ENCODE peak calls at places on chromosome 18, in five cellular contexts. P is left lung, O is adrenal gland, M is IMR-90, T is body of pancreas. E is an unnamed sample.

GRCh38 chr18:73717570-73717969 is 430.1 kb downstream of the FBXO15 start:
- DNase-seq in M (peak; percentile 32), T (no peak), O (no peak), P (no peak), E (no peak)

GRCh38 chr18:63253428-63254372 is 65.9 kb downstream of the BCL2 start:
- DNase-seq in O (no peak), T (no peak), M (peak; percentile 44), P (no peak), E (no peak)

GRCh38 chr18:6044773-6045172 is 149.5 kb upstream of the TMEM200C start:
- DNase-seq in P (no peak), M (peak; percentile 36), T (no peak), O (no peak), E (no peak)

GRCh38 chr18:31657823-31658669 is 26.3 kb downstream of the B4GALT6 start:
- DNase-seq in T (no peak), M (no peak), P (no peak), O (no peak), E (no peak)

GRCh38 chr18:37441821-37442220 is 123.8 kb downstream of the CELF4 start:
- DNase-seq in M (no peak), P (no peak), T (no peak), O (no peak), E (no peak)

GRCh38 chr18:34222396-34223163 is 2.1 kb downstream of the NOL4 start:
- DNase-seq in M (no peak), O (no peak), T (no peak), P (peak; percentile 68), E (no peak)

GRCh38 chr18:64132871-64133270 is 16.0 kb downstream of the LINC00305 start:
- DNase-seq in O (no peak), M (no peak), P (no peak), T (no peak), E (no peak)

GRCh38 chr18:12005542-12006487 is 24.5 kb downstream of the IMPA2 start:
- DNase-seq in O (no peak), M (no peak), P (no peak), T (no peak), E (no peak)

GRCh38 chr18:55477537-55478300 is 110.3 kb downstream of the TCF4 start:
- DNase-seq in M (peak; percentile 52), T (no peak), P (no peak), O (peak; percentile 49), E (no peak)

GRCh38 chr18:6681331-6681875 is 48.1 kb upstream of the ARHGAP28 start:
- DNase-seq in P (no peak), T (no peak), M (peak; percentile 2), O (no peak), E (no peak)

GRCh38 chr18:46555213-46555612 is 101.8 kb downstream of the LOXHD1 start:
- DNase-seq in M (no peak), T (no peak), P (no peak), O (no peak), E (no peak)

GRCh38 chr18:44894011-44894410 is 213.3 kb downstream of the SETBP1 start:
- DNase-seq in P (no peak), O (no peak), M (no peak), T (no peak), E (no peak)

GRCh38 chr18:74512321-74513053 is 16.3 kb downstream of the CNDP2 start:
- DNase-seq in M (no peak), T (peak; percentile 11), O (no peak), P (no peak), E (no peak)

GRCh38 chr18:47928466-47928865 is 2.0 kb downstream of the SMAD2 start:
- DNase-seq in P (no peak), M (peak; percentile 28), O (no peak), T (no peak), E (peak; percentile 12)

GRCh38 chr18:67425724-67426123 is 90.8 kb downstream of the DSEL start:
- DNase-seq in T (no peak), O (no peak), P (no peak), M (peak; percentile 98), E (no peak)

GRCh38 chr18:70299393-70299792 is 10.5 kb downstream of the SOCS6 start:
- DNase-seq in P (no peak), T (no peak), O (no peak), M (no peak), E (no peak)

GRCh38 chr18:62523255-62523588 is 397 bp downstream of the ZCCHC2 start:
- DNase-seq in P (no peak), O (no peak), T (no peak), M (no peak), E (no peak)

GRCh38 chr18:11091746-11092145 is 57.6 kb downstream of the PIEZO2 start:
- DNase-seq in P (no peak), M (no peak), T (no peak), O (no peak), E (no peak)

GRCh38 chr18:3648695-3649094 is 198.7 kb downstream of the TGIF1 start:
- DNase-seq in O (no peak), M (no peak), T (no peak), P (no peak), E (no peak)

GRCh38 chr18:45993441-45993840 is 26.3 kb upstream of the EPG5 start:
- DNase-seq in O (no peak), T (no peak), P (no peak), M (peak; percentile 91), E (no peak)

GRCh38 chr18:49174478-49174877 is 223.7 kb upstream of the SMAD7 start:
- DNase-seq in T (no peak), P (no peak), M (peak; percentile 79), O (no peak), E (no peak)

GRCh38 chr18:28715206-28715605 is 538.3 kb upstream of the CDH2 start:
- DNase-seq in T (no peak), O (no peak), P (no peak), M (no peak), E (no peak)

GRCh38 chr18:53796042-53796729 is 428.3 kb downstream of the MBD2 start:
- DNase-seq in P (no peak), O (peak; percentile 33), T (no peak), M (peak; percentile 1), E (no peak)

GRCh38 chr18:8001711-8002110 is 434.6 kb downstream of the PTPRM start:
- DNase-seq in O (no peak), M (no peak), T (no peak), P (no peak), E (no peak)
- H3K4me3 ChIP-seq in O (no peak overlapping the region), M (no peak overlapping the region), T (no peak overlapping the region), P (no peak overlapping the region), E (no peak overlapping the region)

DNA sequence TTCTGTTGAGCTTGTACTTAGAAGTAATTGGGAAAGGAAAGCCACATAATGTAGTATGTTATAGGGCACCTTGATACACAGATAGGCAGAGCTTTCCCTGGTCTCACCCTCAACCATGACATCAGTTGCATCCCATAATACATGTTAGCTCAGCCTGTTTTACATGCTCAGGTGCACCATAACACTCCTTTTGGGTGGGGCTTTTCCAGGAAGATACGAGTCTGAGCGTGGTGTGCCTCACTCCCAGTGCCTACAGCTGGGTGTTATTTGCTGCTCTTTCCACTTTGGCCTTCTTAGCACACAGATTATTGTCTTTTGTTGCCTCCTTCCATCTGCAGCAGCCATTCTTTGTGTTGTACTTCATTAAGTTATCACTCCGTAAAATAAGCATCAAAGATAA is 11.9 kb downstream of the TTC39C start:
- DNase-seq in M (no peak), O (no peak), T (no peak), P (no peak), E (no peak)
- H3K27ac ChIP-seq in M (peak overlapping the region; percentile 51), O (no peak overlapping the region), T (no peak overlapping the region), P (peak overlapping the region; percentile 28), E (no peak overlapping the region)

GRCh38 chr18:35311506-35311905 is 21.5 kb upstream of the ZSCAN30 start:
- DNase-seq in P (no peak), O (peak; percentile 49), T (no peak), M (peak; percentile 65), E (no peak)
- H3K9me3 ChIP-seq in P (peaks cover 7% of the 10 kb centered on the region), O (peaks cover 36% of the 10 kb centered on the region), T (no peaks in the 10 kb centered on the region), M (peaks cover 41% of the 10 kb centered on the region), E (peaks cover 43% of the 10 kb centered on the region)

DNA sequence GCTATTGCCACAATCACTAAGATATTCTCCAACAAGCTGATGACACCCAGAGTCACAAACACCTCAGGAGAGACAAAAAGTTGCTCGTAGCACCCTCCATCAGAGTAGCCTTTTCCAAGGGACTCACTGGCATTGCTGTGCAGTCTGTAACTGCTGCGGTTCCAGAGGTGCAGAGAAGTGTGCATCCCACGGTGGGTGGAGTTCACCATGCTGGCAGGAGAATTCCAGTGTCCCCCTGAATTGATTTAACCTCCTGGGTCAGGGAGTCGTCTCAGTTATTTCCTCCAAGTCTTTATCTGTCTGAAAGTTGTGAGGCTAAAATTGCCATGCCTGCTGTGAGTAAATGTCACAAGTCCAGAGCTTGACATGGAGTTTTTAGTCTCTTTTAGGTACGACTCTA is 434 bp downstream of the MC4R start:
- DNase-seq in P (no peak), M (no peak), O (no peak), T (no peak), E (no peak)
- H3K4me3 ChIP-seq in P (no peak overlapping the region), M (no peak overlapping the region), O (no peak overlapping the region), T (no peak overlapping the region), E (no peak overlapping the region)

E was measured in CD8-positive, alpha-beta T cell.